ENCODE peak calls at places on chromosome 17, in five cellular contexts. I is KBM-7; R is posterior cingulate gyrus; T is CD8-positive, alpha-beta T cell; G is fibroblast of pulmonary artery. C is an unnamed sample.

GRCh38 chr17:47622179-47622549 is 27.6 kb upstream of the KPNB1 start:
- DNase-seq in I (no peak), R (no peak), T (no peak), G (no peak), C (no peak)

GRCh38 chr17:16129441-16129840 is 85.9 kb downstream of the NCOR1 start:
- DNase-seq in I (no peak), R (no peak), T (no peak), G (no peak), C (no peak)

GRCh38 chr17:83196973-83197880 is 117.8 kb downstream of the METRNL start:
- DNase-seq in I (no peak), R (peak), T (no peak), G (no peak), C (no peak)

GRCh38 chr17:81386646-81387234 is 8.5 kb upstream of the BAHCC1 start:
- DNase-seq in I (no peak), R (peak), T (no peak), G (no peak), C (no peak)

GRCh38 chr17:18257747-18258355 is 687 bp downstream of the FLII start:
- DNase-seq in I (peak), R (peak), T (peak), G (peak), C (no peak)

GRCh38 chr17:43085489-43085888 is 39.7 kb downstream of the BRCA1 start:
- DNase-seq in I (no peak), R (no peak), T (no peak), G (peak), C (no peak)

GRCh38 chr17:12041316-12041715 is 20.6 kb downstream of the MAP2K4 start:
- DNase-seq in I (no peak), R (no peak), T (no peak), G (peak), C (no peak)

GRCh38 chr17:63611354-63611753 is 10.7 kb downstream of the TACO1 start:
- DNase-seq in I (no peak), R (no peak), T (no peak), G (no peak), C (no peak)

GRCh38 chr17:42779942-42780815 is at the start of gene WNK4:
- DNase-seq in I (no peak), R (no peak), T (no peak), G (peak), C (no peak)

GRCh38 chr17:61349350-61349749 is 50.3 kb upstream of the TBX2 start:
- DNase-seq in I (peak), R (no peak), T (no peak), G (no peak), C (no peak)

GRCh38 chr17:30391534-30391933 is 12.8 kb downstream of the CPD start:
- DNase-seq in I (no peak), R (no peak), T (no peak), G (no peak), C (no peak)

C was measured in vagina.